ENCODE peak calls at places on chromosomes 3 and 15, in six cellular contexts. One of them, this sample, is unnamed.

GRCh38 chr3:177852001-177852400 is 654.7 kb upstream of the TBL1XR1 start:
- DNase-seq in GM12878: no peak
- DNase-seq in GM12891: no peak
- DNase-seq in H1: no peak
- DNase-seq in K562: no peak
- DNase-seq in HepG2: peak; percentile 3
- DNase-seq in this sample: no peak

GRCh38 chr15:98647026-98647773 is 1.1 kb upstream of the IGF1R start:
- DNase-seq in GM12878: no peak
- DNase-seq in GM12891: peak; percentile 66
- DNase-seq in H1: peak; percentile 36
- DNase-seq in K562: peak; percentile 86
- DNase-seq in HepG2: peak; percentile 51
- DNase-seq in this sample: peak; percentile 52

GRCh38 chr15:71115567-71116351 is 488 bp downstream of the THSD4 start:
- DNase-seq in GM12878: no peak
- DNase-seq in GM12891: peak; percentile 53
- DNase-seq in H1: no peak
- DNase-seq in K562: peak; percentile 55
- DNase-seq in HepG2: no peak
- DNase-seq in this sample: peak; percentile 44

GRCh38 chr3:44987318-44987717 is 11.3 kb downstream of the EXOSC7 start:
- DNase-seq in GM12878: no peak
- DNase-seq in GM12891: no peak
- DNase-seq in H1: no peak
- DNase-seq in K562: no peak
- DNase-seq in HepG2: no peak
- DNase-seq in this sample: no peak

GRCh38 chr15:86375733-86376132 is 296.1 kb downstream of the AGBL1 start:
- DNase-seq in GM12878: no peak
- DNase-seq in GM12891: no peak
- DNase-seq in H1: no peak
- DNase-seq in K562: no peak
- DNase-seq in HepG2: no peak
- DNase-seq in this sample: no peak

GRCh38 chr15:40787344-40787841 is 17.6 kb downstream of the C15orf62 start:
- DNase-seq in GM12878: no peak
- DNase-seq in GM12891: no peak
- DNase-seq in H1: peak; percentile 64
- DNase-seq in K562: no peak
- DNase-seq in HepG2: no peak
- DNase-seq in this sample: no peak

GRCh38 chr3:50146316-50146901 is 8.7 kb upstream of the SEMA3F start:
- DNase-seq in GM12878: no peak
- DNase-seq in GM12891: no peak
- DNase-seq in H1: no peak
- DNase-seq in K562: no peak
- DNase-seq in HepG2: no peak
- DNase-seq in this sample: no peak

GRCh38 chr3:151964768-151965167 is 91.3 kb downstream of the SUCNR1 start:
- DNase-seq in GM12878: no peak
- DNase-seq in GM12891: no peak
- DNase-seq in H1: no peak
- DNase-seq in K562: no peak
- DNase-seq in HepG2: no peak
- DNase-seq in this sample: no peak

GRCh38 chr3:110101361-110101760 is 764.0 kb upstream of the DPPA4 start:
- DNase-seq in GM12878: no peak
- DNase-seq in GM12891: no peak
- DNase-seq in H1: no peak
- DNase-seq in K562: no peak
- DNase-seq in HepG2: no peak
- DNase-seq in this sample: no peak

GRCh38 chr15:55552926-55553325 is 35.2 kb downstream of the PYGO1 start:
- DNase-seq in GM12878: no peak
- DNase-seq in GM12891: no peak
- DNase-seq in H1: no peak
- DNase-seq in K562: no peak
- DNase-seq in HepG2: peak; percentile 15
- DNase-seq in this sample: no peak

GRCh38 chr3:59502806-59503205 is 453.0 kb upstream of the CFAP20DC start:
- DNase-seq in GM12878: no peak
- DNase-seq in GM12891: no peak
- DNase-seq in H1: no peak
- DNase-seq in K562: no peak
- DNase-seq in HepG2: no peak
- DNase-seq in this sample: no peak

GRCh38 chr3:45524605-45525004 is 69.9 kb upstream of the LIMD1 start:
- DNase-seq in GM12878: no peak
- DNase-seq in GM12891: no peak
- DNase-seq in H1: no peak
- DNase-seq in K562: no peak
- DNase-seq in HepG2: no peak
- DNase-seq in this sample: no peak

GRCh38 chr3:107899996-107900651 is 190.7 kb downstream of the CD47 start:
- DNase-seq in GM12878: no peak
- DNase-seq in GM12891: no peak
- DNase-seq in H1: no peak
- DNase-seq in K562: no peak
- DNase-seq in HepG2: no peak
- DNase-seq in this sample: no peak

GRCh38 chr3:169528289-169528688 is 135.2 kb downstream of the MECOM start:
- DNase-seq in GM12878: no peak
- DNase-seq in GM12891: no peak
- DNase-seq in H1: no peak
- DNase-seq in K562: no peak
- DNase-seq in HepG2: no peak
- DNase-seq in this sample: no peak

GRCh38 chr3:49724586-49724985 is 835 bp upstream of the GMPPB start:
- DNase-seq in GM12878: no peak
- DNase-seq in GM12891: no peak
- DNase-seq in H1: no peak
- DNase-seq in K562: no peak
- DNase-seq in HepG2: no peak
- DNase-seq in this sample: no peak

GRCh38 chr15:68318931-68319909 is 41.7 kb downstream of the FEM1B start:
- DNase-seq in GM12878: no peak
- DNase-seq in GM12891: no peak
- DNase-seq in H1: no peak
- DNase-seq in K562: no peak
- DNase-seq in HepG2: no peak
- DNase-seq in this sample: no peak

GRCh38 chr3:134636406-134636805 is 14.4 kb downstream of the KY start:
- DNase-seq in GM12878: no peak
- DNase-seq in GM12891: no peak
- DNase-seq in H1: no peak
- DNase-seq in K562: no peak
- DNase-seq in HepG2: no peak
- DNase-seq in this sample: no peak

GRCh38 chr15:37035349-37035748 is 65.0 kb downstream of the MEIS2 start:
- DNase-seq in GM12878: no peak
- DNase-seq in GM12891: no peak
- DNase-seq in H1: no peak
- DNase-seq in K562: no peak
- DNase-seq in HepG2: peak; percentile 61
- DNase-seq in this sample: no peak

GRCh38 chr3:141275973-141276372 is 44.3 kb downstream of the PXYLP1 start:
- DNase-seq in GM12878: no peak
- DNase-seq in GM12891: no peak
- DNase-seq in H1: no peak
- DNase-seq in K562: no peak
- DNase-seq in HepG2: peak; percentile 86
- DNase-seq in this sample: no peak

GRCh38 chr15:54273928-54274327 is 295.7 kb downstream of the UNC13C start:
- DNase-seq in GM12878: no peak
- DNase-seq in GM12891: no peak
- DNase-seq in H1: peak; percentile 9
- DNase-seq in K562: no peak
- DNase-seq in HepG2: no peak
- DNase-seq in this sample: no peak

GRCh38 chr15:50358805-50359204 is 3.8 kb upstream of the GABPB1 start:
- DNase-seq in GM12878: no peak
- DNase-seq in GM12891: peak; percentile 14
- DNase-seq in H1: no peak
- DNase-seq in K562: peak; percentile 37
- DNase-seq in HepG2: peak; percentile 57
- DNase-seq in this sample: no peak

GRCh38 chr3:62110801-62111200 is 262.5 kb downstream of the FEZF2 start:
- DNase-seq in GM12878: no peak
- DNase-seq in GM12891: no peak
- DNase-seq in H1: no peak
- DNase-seq in K562: no peak
- DNase-seq in HepG2: no peak
- DNase-seq in this sample: no peak

DNA sequence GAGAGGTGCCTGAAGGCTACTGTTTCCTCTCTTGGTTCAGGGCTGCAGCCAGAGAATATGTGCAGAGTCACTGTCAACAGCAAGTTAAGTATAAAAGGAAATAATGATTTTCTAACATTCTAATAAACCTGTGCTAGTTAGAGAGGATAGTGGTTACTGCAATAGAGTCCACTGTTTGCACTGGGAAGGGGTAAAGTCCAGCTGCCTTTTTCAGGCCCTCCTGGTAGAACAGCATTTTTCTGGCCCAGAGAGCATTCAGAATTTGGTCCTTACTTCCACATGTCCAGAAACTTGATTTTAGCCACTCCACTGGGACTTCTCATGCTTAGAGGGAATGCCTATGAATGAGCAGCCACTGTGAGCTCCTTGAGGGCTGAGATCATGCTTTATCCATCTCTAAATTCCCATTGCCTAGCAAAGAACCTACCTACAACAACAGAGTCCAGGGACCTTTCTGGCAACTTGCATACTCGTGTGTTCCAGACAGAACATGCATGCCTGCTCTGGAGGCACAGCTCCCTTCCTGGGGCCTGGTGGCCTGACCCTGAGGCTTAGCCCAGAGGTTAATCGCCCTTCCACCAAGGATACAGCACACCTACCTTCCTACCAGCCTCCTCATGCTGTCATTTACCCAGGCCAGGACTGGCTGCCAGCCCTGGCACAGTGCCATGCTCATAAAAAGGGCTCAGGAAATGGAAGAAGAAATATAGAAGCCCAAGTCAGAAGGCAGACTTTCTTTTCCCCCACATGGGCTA is 50.3 kb upstream of the ATP13A3 start:
- DNase-seq in GM12878: no peak
- DNase-seq in GM12891: no peak
- DNase-seq in H1: no peak
- DNase-seq in K562: no peak
- DNase-seq in HepG2: peak; percentile 70
- DNase-seq in this sample: no peak
- TF ChIP-seq TAF1 in GM12878: no peak
- TF ChIP-seq TAF1 in GM12891: no peak
- TF ChIP-seq TAF1 in H1: no peak
- TF ChIP-seq TAF1 in K562: no peak
- TF ChIP-seq TAF1 in HepG2: no peak
- TF ChIP-seq TAF1 in this sample: no peak

GRCh38 chr3:194780706-194781105 is 95.0 kb downstream of the FAM43A start:
- DNase-seq in GM12878: no peak
- DNase-seq in GM12891: no peak
- DNase-seq in H1: no peak
- DNase-seq in K562: no peak
- DNase-seq in HepG2: no peak
- DNase-seq in this sample: no peak

GRCh38 chr3:194781617-194782016 is 95.9 kb downstream of the FAM43A start:
- DNase-seq in GM12878: no peak
- DNase-seq in GM12891: no peak
- DNase-seq in H1: no peak
- DNase-seq in K562: no peak
- DNase-seq in HepG2: no peak
- DNase-seq in this sample: no peak

GRCh38 chr3:194782767-194783404 is 97.2 kb downstream of the FAM43A start:
- DNase-seq in GM12878: no peak
- DNase-seq in GM12891: no peak
- DNase-seq in H1: no peak
- DNase-seq in K562: no peak
- DNase-seq in HepG2: peak; percentile 51
- DNase-seq in this sample: no peak

GRCh38 chr3:194777729-194778128 is 92.0 kb downstream of the FAM43A start:
- DNase-seq in GM12878: no peak
- DNase-seq in GM12891: no peak
- DNase-seq in H1: no peak
- DNase-seq in K562: no peak
- DNase-seq in HepG2: no peak
- DNase-seq in this sample: no peak

DNA sequence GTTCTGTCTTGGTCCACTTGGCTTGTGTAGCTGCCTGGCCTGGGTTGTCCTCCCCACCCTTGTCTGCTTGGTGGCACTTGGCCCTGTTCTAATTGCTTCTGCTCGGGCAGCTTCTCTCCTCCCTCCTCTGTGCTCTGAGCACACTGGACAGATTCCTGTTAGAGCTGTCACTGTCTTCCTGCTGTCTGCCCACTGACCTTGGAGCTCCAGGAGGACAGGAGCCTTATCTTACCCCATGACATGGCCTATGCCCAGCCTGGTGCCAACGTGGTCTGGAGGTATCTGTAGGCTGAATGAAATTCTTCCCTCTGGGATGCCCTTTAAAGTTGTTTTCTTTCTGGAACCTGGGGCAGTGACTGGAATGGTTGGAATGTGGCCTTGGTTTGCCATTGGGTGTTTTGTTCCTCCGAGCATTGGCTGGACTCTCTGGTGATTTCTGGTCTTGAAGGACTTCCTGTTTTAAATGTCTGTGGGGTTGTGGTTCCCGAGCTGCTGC is 94.1 kb downstream of the FAM43A start:
- DNase-seq in GM12878: no peak
- DNase-seq in GM12891: no peak
- DNase-seq in H1: no peak
- DNase-seq in K562: no peak
- DNase-seq in HepG2: peak; percentile 56
- DNase-seq in this sample: no peak
- TF ChIP-seq POLR2AphosphoS5 in GM12878: no peak
- TF ChIP-seq POLR2AphosphoS5 in GM12891: no peak
- TF ChIP-seq POLR2AphosphoS5 in H1: no peak
- TF ChIP-seq POLR2AphosphoS5 in K562: no peak
- TF ChIP-seq POLR2AphosphoS5 in HepG2: no peak
- TF ChIP-seq POLR2AphosphoS5 in this sample: no peak

DNA sequence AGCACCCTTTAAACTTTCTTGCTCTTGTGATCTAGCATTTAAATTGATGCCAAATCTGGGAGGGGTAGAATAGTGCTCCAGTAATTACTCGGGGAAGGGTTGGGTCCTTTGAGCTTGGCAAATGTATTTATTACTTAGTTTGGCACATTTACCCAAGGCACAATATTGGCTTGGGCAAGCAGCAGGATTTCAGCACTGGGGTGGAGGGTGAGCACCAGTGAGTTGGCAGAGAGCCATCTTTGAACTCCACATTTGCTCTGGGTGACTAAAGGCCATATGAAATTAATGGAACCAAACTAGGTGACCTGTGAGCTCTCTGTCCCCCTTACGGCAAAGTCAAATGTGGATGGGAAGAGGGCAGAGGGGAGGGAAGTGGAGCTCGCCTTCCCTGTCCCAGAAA is 185.9 kb upstream of the ONECUT1 start:
- DNase-seq in GM12878: no peak
- DNase-seq in GM12891: no peak
- DNase-seq in H1: no peak
- DNase-seq in K562: no peak
- DNase-seq in HepG2: no peak
- DNase-seq in this sample: no peak
- TF ChIP-seq POLR2A in GM12878: no peak
- TF ChIP-seq POLR2A in GM12891: no peak
- TF ChIP-seq POLR2A in H1: no peak
- TF ChIP-seq POLR2A in K562: no peak
- TF ChIP-seq POLR2A in HepG2: no peak
- TF ChIP-seq POLR2A in this sample: no peak

GRCh38 chr3:167304077-167304476 is 76.0 kb downstream of the ZBBX start:
- DNase-seq in GM12878: no peak
- DNase-seq in GM12891: no peak
- DNase-seq in H1: no peak
- DNase-seq in K562: no peak
- DNase-seq in HepG2: peak; percentile 18
- DNase-seq in this sample: no peak
- TF ChIP-seq TAF1 in GM12878: no peak
- TF ChIP-seq TAF1 in GM12891: no peak
- TF ChIP-seq TAF1 in H1: no peak
- TF ChIP-seq TAF1 in K562: no peak
- TF ChIP-seq TAF1 in HepG2: no peak
- TF ChIP-seq TAF1 in this sample: no peak